ENCODE peak calls at places on chromosomes 16 and 17, in eight cellular contexts. O is A549, P is HCT116, R is heart left ventricle, T is uterus, Q is testis, E is ovary, M is tibial nerve. G is an unnamed sample.
A peak's percentile ranks its signal among the peaks of the same experiment; 100 is the strongest.

GRCh38 chr17:57889892-57890856 is 40.3 kb upstream of the MRPS23 start:
- DNase-seq in R (peak; percentile 94), P (peak; percentile 67), E (peak; percentile 91), O (peak; percentile 83), M (no peak), Q (peak; percentile 63), T (peak; percentile 91), G (peak; percentile 57)

GRCh38 chr17:40448213-40448638 is 5.0 kb downstream of the IGFBP4 start:
- DNase-seq in O (no peak), P (no peak), E (peak; percentile 62), M (peak; percentile 43), Q (no peak), T (peak; percentile 60), R (peak; percentile 66), G (peak; percentile 49)

GRCh38 chr16:54284319-54284930 is 2.2 kb downstream of the IRX3 start:
- DNase-seq in E (no peak), Q (no peak), M (no peak), O (no peak), T (no peak), P (no peak), R (peak; percentile 42), G (no peak)

GRCh38 chr17:34892864-34893263 is 68.4 kb downstream of the CCT6B start:
- DNase-seq in T (no peak), P (peak; percentile 3), Q (peak; percentile 37), M (no peak), O (peak; percentile 50), R (no peak), E (no peak), G (no peak)

GRCh38 chr17:45775576-45776011 is 8.5 kb upstream of the CRHR1 start:
- DNase-seq in O (no peak), P (no peak), Q (no peak), E (no peak), T (no peak), R (peak; percentile 79), M (no peak), G (no peak)

GRCh38 chr16:52770828-52771227 is 223.9 kb upstream of the TOX3 start:
- DNase-seq in E (no peak), P (no peak), Q (no peak), R (no peak), T (no peak), M (no peak), O (no peak), G (no peak)

GRCh38 chr17:79989106-79989835 is 46.4 kb downstream of the TBC1D16 start:
- DNase-seq in T (no peak), M (no peak), E (no peak), P (no peak), O (no peak), Q (no peak), R (no peak), G (no peak)

GRCh38 chr17:39404542-39405378 is 3.3 kb upstream of the FBXL20 start:
- DNase-seq in Q (peak; percentile 10), M (no peak), R (no peak), P (no peak), E (no peak), O (peak; percentile 80), T (no peak), G (no peak)

GRCh38 chr16:89588413-89589109 is 13.0 kb downstream of the CPNE7 start:
- DNase-seq in Q (no peak), P (no peak), O (no peak), M (no peak), E (no peak), T (no peak), R (no peak), G (no peak)

GRCh38 chr16:86508028-86508946 is 2.0 kb upstream of the FOXF1 start:
- DNase-seq in M (no peak), O (no peak), P (no peak), T (no peak), E (no peak), R (no peak), Q (no peak), G (no peak)

GRCh38 chr16:86616906-86617305 is 38.6 kb downstream of the FOXL1 start:
- DNase-seq in Q (no peak), T (no peak), R (no peak), P (no peak), O (no peak), E (no peak), M (no peak), G (no peak)

GRCh38 chr16:84777435-84777834 is 42.4 kb upstream of the CRISPLD2 start:
- DNase-seq in P (no peak), R (no peak), T (no peak), Q (no peak), M (no peak), O (no peak), E (no peak), G (peak; percentile 66)

GRCh38 chr17:73882590-73882989 is 238.3 kb upstream of the SDK2 start:
- DNase-seq in T (no peak), Q (no peak), M (no peak), O (no peak), R (no peak), E (no peak), P (no peak), G (no peak)

GRCh38 chr16:76226011-76226410 is 51.2 kb upstream of the CNTNAP4 start:
- DNase-seq in R (no peak), M (no peak), Q (no peak), O (no peak), E (no peak), T (no peak), P (no peak), G (no peak)

GRCh38 chr17:78351449-78352006 is 8.3 kb downstream of the SOCS3 start:
- DNase-seq in O (no peak), Q (peak; percentile 92), E (peak; percentile 100), P (no peak), M (peak; percentile 97), R (peak; percentile 97), T (peak; percentile 100), G (peak; percentile 99)
- TF ChIP-seq POLR2A in O (no peak), Q (no peak), E (peak; percentile 41), P (no peak), M (peak; percentile 34), R (no peak), T (peak; percentile 36), G (no peak)

DNA sequence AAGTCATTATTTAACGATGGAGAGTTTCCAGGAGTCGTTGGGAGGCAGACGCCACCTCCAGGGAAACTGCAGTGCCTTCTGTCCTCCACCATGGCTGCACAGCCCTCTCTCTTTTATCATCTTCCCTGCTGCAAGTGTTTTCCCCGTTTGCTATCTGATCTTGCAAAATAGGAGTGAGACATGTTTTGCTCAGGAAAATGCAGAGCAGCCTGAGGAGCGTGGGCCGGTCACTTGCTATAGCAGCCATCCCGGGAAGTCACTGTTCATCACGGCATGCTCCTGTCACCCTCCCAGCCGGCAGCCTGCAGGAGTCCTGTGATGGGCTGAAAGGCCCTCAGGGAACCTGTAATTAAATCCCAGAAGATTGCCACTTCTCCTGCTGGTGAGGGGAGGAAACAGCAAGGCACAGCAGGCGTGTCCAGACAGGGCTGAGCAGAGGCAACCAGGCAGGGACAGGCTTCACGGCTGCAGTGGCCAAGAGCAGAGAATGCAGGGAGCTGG is 143.1 kb downstream of the GSG1L start:
- DNase-seq in T (no peak), P (peak; percentile 35), O (peak; percentile 38), Q (peak; percentile 18), E (no peak), M (no peak), R (no peak), G (no peak)
- TF ChIP-seq CTCF in T (no peak), P (peak; percentile 44), O (no peak), Q (no peak), E (no peak), M (no peak), R (no peak), G (no peak)

GRCh38 chr17:66301418-66301863 is 972 bp upstream of the PRKCA start:
- DNase-seq in P (no peak), Q (no peak), T (no peak), M (no peak), O (no peak), E (no peak), R (no peak), G (no peak)

GRCh38 chr17:66301864-66302741 is at the start of gene PRKCA:
- DNase-seq in Q (peak; percentile 73), O (peak; percentile 73), E (peak; percentile 77), M (peak; percentile 37), T (peak; percentile 74), R (peak; percentile 89), P (peak; percentile 29), G (peak; percentile 90)

GRCh38 chr17:66304304-66305174 is 2.1 kb downstream of the PRKCA start:
- DNase-seq in Q (no peak), P (no peak), O (peak; percentile 52), R (no peak), T (no peak), E (no peak), M (no peak), G (no peak)

GRCh38 chr17:66300956-66301355 is 1.5 kb upstream of the PRKCA start:
- DNase-seq in R (no peak), O (no peak), E (no peak), P (no peak), Q (no peak), M (no peak), T (no peak), G (no peak)

GRCh38 chr17:66302761-66303626 is 581 bp downstream of the PRKCA start:
- DNase-seq in T (peak; percentile 51), O (peak; percentile 58), M (peak; percentile 39), P (no peak), Q (peak; percentile 67), E (peak; percentile 46), R (peak; percentile 66), G (peak; percentile 88)
- TF ChIP-seq POLR2A in T (no peak), O (no peak), M (no peak), P (no peak), Q (no peak), E (no peak), R (no peak), G (no peak)

GRCh38 chr16:3793161-3793576 is 75.8 kb upstream of the TRAP1 start:
- DNase-seq in R (peak; percentile 67), O (no peak), E (peak; percentile 60), P (no peak), Q (peak; percentile 36), T (no peak), M (peak; percentile 31), G (peak; percentile 22)
- TF ChIP-seq CTCF in R (peak; percentile 6), O (no peak), E (no peak), P (no peak), Q (no peak), T (no peak), M (peak; percentile 14), G (no peak)

G was measured in lower leg skin.